ENCODE peak calls at places on chromosome 2, in nine cellular contexts. H, M, X, W, N, P, O, V and J are unnamed samples. For H3K36me3, the result is how much of the 10 kb centered on the place peaks cover.

GRCh38 chr2:84946204-84947009 is 24.6 kb upstream of the KCMF1 start:
- DNase-seq in M (peak), P (no peak), X (peak), V (no peak), O (no peak), H (no peak), W (no peak), N (no peak), J (no peak)

GRCh38 chr2:10658914-10659257 is 30.9 kb downstream of the NOL10 start:
- DNase-seq in N (no peak), H (no peak), P (no peak), O (no peak), V (no peak), W (no peak), M (peak), X (no peak), J (no peak)

GRCh38 chr2:161484061-161484460 is 68.0 kb downstream of the TBR1 start:
- DNase-seq in X (no peak), V (no peak), N (no peak), P (no peak), M (no peak), W (no peak), O (no peak), H (no peak), J (no peak)

GRCh38 chr2:62992561-62992960 is 58.1 kb upstream of the OTX1 start:
- DNase-seq in X (no peak), O (no peak), H (no peak), V (no peak), W (no peak), N (no peak), M (no peak), P (no peak), J (no peak)

GRCh38 chr2:107108556-107108955 is 222.6 kb upstream of the ST6GAL2 start:
- DNase-seq in M (no peak), P (no peak), X (no peak), O (no peak), V (no peak), H (no peak), W (no peak), N (no peak), J (no peak)

GRCh38 chr2:196248467-196249104 is 77.2 kb upstream of the STK17B start:
- DNase-seq in X (no peak), P (no peak), N (no peak), H (no peak), O (no peak), V (no peak), M (peak), W (no peak), J (no peak)

GRCh38 chr2:96537734-96538486 is 1.4 kb downstream of the ARID5A start:
- DNase-seq in O (no peak), P (no peak), N (no peak), W (no peak), V (no peak), X (peak), H (peak), M (no peak), J (no peak)

GRCh38 chr2:1626271-1626681 is 118.0 kb downstream of the PXDN start:
- DNase-seq in P (no peak), M (no peak), N (no peak), V (no peak), H (no peak), W (no peak), O (no peak), X (peak), J (no peak)

GRCh38 chr2:235229236-235229635 is 264.6 kb upstream of the AGAP1 start:
- DNase-seq in O (no peak), H (no peak), V (no peak), M (no peak), N (no peak), W (no peak), X (no peak), P (no peak), J (no peak)

GRCh38 chr2:209977386-209978239 is 24.8 kb upstream of the RPE start:
- DNase-seq in M (peak), P (no peak), X (no peak), V (no peak), N (no peak), W (no peak), H (no peak), O (no peak), J (no peak)

GRCh38 chr2:230774348-230774951 is 61.8 kb downstream of the CAB39 start:
- DNase-seq in N (no peak), H (no peak), M (peak), P (no peak), X (no peak), W (no peak), O (no peak), V (no peak), J (no peak)

GRCh38 chr2:25566694-25567093 is 106.7 kb downstream of the DTNB start:
- DNase-seq in O (no peak), X (no peak), P (peak), H (no peak), M (peak), N (peak), W (no peak), V (no peak), J (no peak)

DNA sequence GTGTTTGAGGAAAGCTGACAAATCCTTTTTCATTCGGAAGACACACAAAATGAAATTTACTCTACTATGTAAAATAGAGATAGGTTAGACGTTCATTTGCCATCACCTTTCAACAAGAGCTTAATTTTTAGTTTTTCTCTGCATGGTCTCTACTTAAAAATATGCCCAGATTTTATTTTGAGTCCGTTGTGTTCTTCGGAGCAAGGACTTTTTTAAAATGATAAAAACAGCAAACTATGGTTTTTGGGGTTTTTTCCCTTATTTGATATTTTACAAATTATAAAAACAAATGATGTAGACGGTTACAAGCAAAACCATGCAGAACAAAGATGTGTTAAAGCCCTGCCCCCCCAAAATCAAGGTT is 53.3 kb upstream of the RBM44 start:
- DNase-seq in O (no peak), M (no peak), V (no peak), P (no peak), W (no peak), N (no peak), X (no peak), H (no peak), J (no peak)
- TF ChIP-seq CTCF in O (no peak), M (no peak), V (peak), P (no peak), W (peak), N (no peak), X (no peak), H (no peak), J (no peak)

DNA sequence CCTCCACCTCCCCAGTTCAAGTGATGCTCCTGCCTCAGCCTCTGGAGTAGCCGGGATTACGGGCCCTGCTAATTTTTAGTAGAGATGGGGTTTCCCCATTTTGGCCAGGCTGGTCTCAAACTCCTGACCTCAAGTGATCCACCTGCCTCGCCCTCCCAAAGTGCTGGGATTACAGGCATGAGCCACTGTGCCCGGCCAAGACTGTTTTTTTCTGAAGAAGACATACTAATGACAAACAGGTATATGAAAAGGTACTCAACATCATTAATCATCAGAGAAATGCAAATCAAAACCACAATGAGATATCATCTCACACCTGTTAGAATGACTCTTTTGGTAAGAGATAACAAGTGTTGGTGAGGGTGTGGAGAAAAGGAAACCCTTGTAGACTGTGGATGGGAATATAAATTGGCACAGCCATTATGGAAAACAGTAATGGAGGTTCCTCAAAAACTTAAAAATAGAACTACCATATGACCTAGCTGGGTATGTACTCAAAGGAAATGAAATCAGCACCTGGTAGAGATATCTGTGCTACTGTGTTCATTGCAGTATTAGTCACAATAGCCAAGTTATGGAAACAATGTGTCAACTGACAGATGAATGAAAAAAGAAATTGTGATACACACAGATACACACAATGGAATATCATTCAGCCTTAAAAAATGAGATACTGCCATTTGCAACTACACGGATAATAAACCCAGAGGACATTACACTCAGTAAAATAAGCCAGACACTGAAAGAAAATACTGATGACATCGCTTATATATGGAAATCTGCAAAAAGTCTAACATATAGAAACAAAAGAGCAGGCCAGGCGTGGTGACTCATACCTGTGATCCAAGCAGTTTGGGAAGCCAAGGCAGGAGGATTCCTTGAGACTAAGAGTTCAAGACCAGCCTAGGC is 20.8 kb downstream of the SOS1 start:
- DNase-seq in X (no peak), N (no peak), H (no peak), M (peak), V (no peak), W (no peak), O (no peak), P (no peak), J (no peak)
- H3K27ac ChIP-seq in X (no peak), N (no peak), H (no peak), M (no peak), V (no peak), W (no peak), O (no peak), P (no peak), J (no peak)

DNA sequence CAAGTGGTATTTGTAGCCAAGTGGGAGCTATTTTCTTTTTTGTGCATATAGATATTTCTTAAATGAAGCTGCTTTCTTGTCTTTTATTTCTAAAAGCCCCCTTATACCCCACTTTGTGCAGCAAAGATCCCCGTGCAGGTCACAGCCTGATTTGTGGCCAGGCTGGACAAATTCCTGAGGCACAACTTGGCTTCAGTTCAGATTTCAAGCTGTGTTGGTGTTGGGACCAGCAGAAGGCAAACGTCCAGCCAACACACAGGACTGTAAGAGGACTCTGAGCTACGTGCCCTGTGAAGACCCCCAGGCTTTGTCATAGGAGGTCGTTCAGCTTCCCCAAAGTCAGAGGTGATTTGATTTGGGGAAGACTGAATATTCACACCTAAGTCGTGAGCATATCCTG is 21.9 kb downstream of the FOSL2 start:
- DNase-seq in M (no peak), N (no peak), H (peak), W (no peak), X (no peak), P (peak), O (no peak), V (no peak), J (no peak)
- H3K36me3 ChIP-seq in M (half or more), N (under half), H (under half), W (half or more), X (half or more), P (under half), O (under half), V (half or more), J (under half)

GRCh38 chr2:79861059-79861374 is 348.2 kb downstream of the CTNNA2 start:
- DNase-seq in X (no peak), W (no peak), P (no peak), H (no peak), O (no peak), M (no peak), V (no peak), N (no peak), J (no peak)
- TF ChIP-seq CTCF in X (no peak), W (no peak), P (no peak), H (no peak), O (no peak), M (no peak), V (no peak), N (no peak), J (no peak)

GRCh38 chr2:12848176-12848575 is 131.4 kb downstream of the TRIB2 start:
- DNase-seq in N (no peak), W (no peak), O (no peak), M (no peak), H (no peak), P (no peak), X (no peak), V (no peak), J (no peak)
- H3K27ac ChIP-seq in N (no peak), W (no peak), O (no peak), M (no peak), H (no peak), P (no peak), X (no peak), V (no peak), J (no peak)

GRCh38 chr2:67215636-67216035 is 181.5 kb upstream of the ETAA1 start:
- DNase-seq in H (no peak), V (no peak), N (no peak), W (no peak), X (no peak), P (no peak), O (no peak), M (peak), J (no peak)

GRCh38 chr2:67213677-67214402 is 183.3 kb upstream of the ETAA1 start:
- DNase-seq in H (no peak), V (no peak), N (no peak), W (no peak), O (no peak), P (no peak), M (no peak), X (no peak), J (no peak)

GRCh38 chr2:67214585-67215184 is 182.4 kb upstream of the ETAA1 start:
- DNase-seq in H (no peak), V (no peak), W (no peak), O (no peak), P (no peak), N (no peak), X (no peak), M (no peak), J (no peak)

GRCh38 chr2:67215214-67215613 is 181.9 kb upstream of the ETAA1 start:
- DNase-seq in W (peak), V (no peak), M (peak), O (peak), X (no peak), N (peak), P (peak), H (no peak), J (peak)

DNA sequence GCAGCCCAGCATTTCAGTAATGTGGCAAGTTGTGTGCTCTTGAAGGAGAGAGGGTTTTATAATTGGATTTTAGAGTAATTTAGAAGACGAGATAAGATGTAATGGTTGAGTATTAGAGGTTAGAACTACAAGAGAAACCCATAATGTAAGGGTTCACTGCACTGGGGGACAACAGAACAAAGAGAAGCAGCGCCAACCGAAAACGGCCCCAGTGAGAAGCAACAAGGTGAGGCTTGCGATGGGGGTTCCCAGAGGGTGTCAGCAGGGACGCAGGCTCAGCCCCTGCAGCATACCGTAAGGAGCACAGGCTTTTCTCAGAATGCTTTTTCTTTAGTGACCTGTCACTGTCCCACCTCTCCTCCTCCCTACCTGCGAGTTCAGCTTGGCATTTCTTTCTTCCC is 183.9 kb upstream of the ETAA1 start:
- DNase-seq in X (no peak), P (no peak), O (no peak), N (no peak), H (no peak), M (no peak), W (no peak), V (no peak), J (peak)
- H3K36me3 ChIP-seq in X (under half), P (under half), O (under half), N (under half), H (under half), M (under half), W (under half), V (under half), J (under half)

GRCh38 chr2:38835015-38835601 is 40.6 kb downstream of the DHX57 start:
- DNase-seq in M (peak), O (no peak), V (no peak), H (no peak), W (no peak), X (no peak), N (no peak), P (no peak), J (no peak)
- TF ChIP-seq CTCF in M (peak), O (no peak), V (no peak), H (no peak), W (peak), X (peak), N (no peak), P (no peak), J (peak)